ENCODE peak calls at places on chromosomes 13 and 19, in nine cellular contexts. One of them, this sample, is unnamed.

GRCh38 chr13:100156786-100157185 is 67.9 kb downstream of the PCCA start:
- DNase-seq in CD8-positive, alpha-beta T cell: no peak
- DNase-seq in astrocyte: peak; percentile 57
- DNase-seq in heart left ventricle: no peak
- DNase-seq in stomach: no peak
- DNase-seq in upper lobe of left lung: no peak
- DNase-seq in hepatocyte: no peak
- DNase-seq in adrenal gland: no peak
- DNase-seq in IMR-90: no peak
- DNase-seq in this sample: no peak

GRCh38 chr13:60838581-60838980 is 441.6 kb downstream of the TDRD3 start:
- DNase-seq in CD8-positive, alpha-beta T cell: no peak
- DNase-seq in astrocyte: peak; percentile 8
- DNase-seq in heart left ventricle: no peak
- DNase-seq in stomach: no peak
- DNase-seq in upper lobe of left lung: no peak
- DNase-seq in hepatocyte: no peak
- DNase-seq in adrenal gland: no peak
- DNase-seq in IMR-90: no peak
- DNase-seq in this sample: no peak

GRCh38 chr13:40776232-40776631 is 5.2 kb upstream of the MRPS31 start:
- DNase-seq in CD8-positive, alpha-beta T cell: no peak
- DNase-seq in astrocyte: no peak
- DNase-seq in heart left ventricle: no peak
- DNase-seq in stomach: no peak
- DNase-seq in upper lobe of left lung: no peak
- DNase-seq in hepatocyte: no peak
- DNase-seq in adrenal gland: no peak
- DNase-seq in IMR-90: no peak
- DNase-seq in this sample: no peak

GRCh38 chr19:29934257-29934656 is 7.8 kb upstream of the URI1 start:
- DNase-seq in CD8-positive, alpha-beta T cell: no peak
- DNase-seq in astrocyte: no peak
- DNase-seq in heart left ventricle: no peak
- DNase-seq in stomach: no peak
- DNase-seq in upper lobe of left lung: no peak
- DNase-seq in hepatocyte: no peak
- DNase-seq in adrenal gland: no peak
- DNase-seq in IMR-90: no peak
- DNase-seq in this sample: no peak

GRCh38 chr19:52922841-52923781 is at the start of gene ZNF888:
- DNase-seq in CD8-positive, alpha-beta T cell: peak; percentile 76
- DNase-seq in astrocyte: peak; percentile 52
- DNase-seq in heart left ventricle: peak; percentile 87
- DNase-seq in stomach: peak; percentile 96
- DNase-seq in upper lobe of left lung: peak; percentile 98
- DNase-seq in hepatocyte: peak; percentile 96
- DNase-seq in adrenal gland: peak; percentile 93
- DNase-seq in IMR-90: peak; percentile 70
- DNase-seq in this sample: peak; percentile 96

GRCh38 chr19:58538257-58539168 is 5.4 kb upstream of the TRIM28 start:
- DNase-seq in CD8-positive, alpha-beta T cell: no peak
- DNase-seq in astrocyte: no peak
- DNase-seq in heart left ventricle: no peak
- DNase-seq in stomach: peak; percentile 47
- DNase-seq in upper lobe of left lung: peak; percentile 87
- DNase-seq in hepatocyte: peak; percentile 83
- DNase-seq in adrenal gland: no peak
- DNase-seq in IMR-90: no peak
- DNase-seq in this sample: no peak

GRCh38 chr19:29880498-29881081 is 61.4 kb upstream of the URI1 start:
- DNase-seq in CD8-positive, alpha-beta T cell: no peak
- DNase-seq in astrocyte: no peak
- DNase-seq in heart left ventricle: no peak
- DNase-seq in stomach: no peak
- DNase-seq in upper lobe of left lung: no peak
- DNase-seq in hepatocyte: no peak
- DNase-seq in adrenal gland: no peak
- DNase-seq in IMR-90: no peak
- DNase-seq in this sample: no peak

GRCh38 chr19:45164577-45165335 is 4.0 kb upstream of the NKPD1 start:
- DNase-seq in CD8-positive, alpha-beta T cell: peak; percentile 29
- DNase-seq in astrocyte: peak; percentile 55
- DNase-seq in heart left ventricle: peak; percentile 80
- DNase-seq in stomach: peak; percentile 82
- DNase-seq in upper lobe of left lung: peak; percentile 85
- DNase-seq in hepatocyte: peak; percentile 88
- DNase-seq in adrenal gland: no peak
- DNase-seq in IMR-90: peak; percentile 46
- DNase-seq in this sample: no peak

GRCh38 chr13:30864352-30865130 is 41.5 kb upstream of the MEDAG start:
- DNase-seq in CD8-positive, alpha-beta T cell: no peak
- DNase-seq in astrocyte: peak; percentile 99
- DNase-seq in heart left ventricle: no peak
- DNase-seq in stomach: no peak
- DNase-seq in upper lobe of left lung: no peak
- DNase-seq in hepatocyte: peak; percentile 55
- DNase-seq in adrenal gland: peak; percentile 38
- DNase-seq in IMR-90: peak; percentile 98
- DNase-seq in this sample: no peak

GRCh38 chr19:40332669-40333068 is 15.5 kb downstream of the C19orf47 start:
- DNase-seq in CD8-positive, alpha-beta T cell: no peak
- DNase-seq in astrocyte: no peak
- DNase-seq in heart left ventricle: no peak
- DNase-seq in stomach: no peak
- DNase-seq in upper lobe of left lung: no peak
- DNase-seq in hepatocyte: no peak
- DNase-seq in adrenal gland: no peak
- DNase-seq in IMR-90: no peak
- DNase-seq in this sample: no peak

GRCh38 chr13:106987435-106987800 is 419.5 kb upstream of the ARGLU1 start:
- DNase-seq in CD8-positive, alpha-beta T cell: no peak
- DNase-seq in astrocyte: no peak
- DNase-seq in heart left ventricle: no peak
- DNase-seq in stomach: no peak
- DNase-seq in upper lobe of left lung: peak; percentile 81
- DNase-seq in hepatocyte: no peak
- DNase-seq in adrenal gland: no peak
- DNase-seq in IMR-90: no peak
- DNase-seq in this sample: no peak

GRCh38 chr19:55674459-55674840 is 576 bp upstream of the EPN1 start:
- DNase-seq in CD8-positive, alpha-beta T cell: no peak
- DNase-seq in astrocyte: no peak
- DNase-seq in heart left ventricle: no peak
- DNase-seq in stomach: no peak
- DNase-seq in upper lobe of left lung: no peak
- DNase-seq in hepatocyte: no peak
- DNase-seq in adrenal gland: no peak
- DNase-seq in IMR-90: no peak
- DNase-seq in this sample: no peak

GRCh38 chr19:52896431-52897148 is 845 bp downstream of the ZNF320 start:
- DNase-seq in CD8-positive, alpha-beta T cell: no peak
- DNase-seq in astrocyte: peak; percentile 5
- DNase-seq in heart left ventricle: peak; percentile 46
- DNase-seq in stomach: peak; percentile 57
- DNase-seq in upper lobe of left lung: no peak
- DNase-seq in hepatocyte: peak; percentile 66
- DNase-seq in adrenal gland: peak; percentile 60
- DNase-seq in IMR-90: peak; percentile 1
- DNase-seq in this sample: no peak

GRCh38 chr19:35704218-35704617 is at the start of gene ZBTB32:
- DNase-seq in CD8-positive, alpha-beta T cell: no peak
- DNase-seq in astrocyte: peak; percentile 46
- DNase-seq in heart left ventricle: peak; percentile 61
- DNase-seq in stomach: no peak
- DNase-seq in upper lobe of left lung: peak; percentile 84
- DNase-seq in hepatocyte: no peak
- DNase-seq in adrenal gland: no peak
- DNase-seq in IMR-90: peak; percentile 61
- DNase-seq in this sample: no peak

GRCh38 chr13:101718496-101718895 is 266.0 kb downstream of the ITGBL1 start:
- DNase-seq in CD8-positive, alpha-beta T cell: no peak
- DNase-seq in astrocyte: no peak
- DNase-seq in heart left ventricle: no peak
- DNase-seq in stomach: no peak
- DNase-seq in upper lobe of left lung: no peak
- DNase-seq in hepatocyte: no peak
- DNase-seq in adrenal gland: no peak
- DNase-seq in IMR-90: no peak
- DNase-seq in this sample: no peak

GRCh38 chr19:17402982-17403855 is 2.2 kb downstream of the BST2 start:
- DNase-seq in CD8-positive, alpha-beta T cell: no peak
- DNase-seq in astrocyte: no peak
- DNase-seq in heart left ventricle: peak; percentile 49
- DNase-seq in stomach: no peak
- DNase-seq in upper lobe of left lung: peak; percentile 85
- DNase-seq in hepatocyte: peak; percentile 54
- DNase-seq in adrenal gland: peak; percentile 80
- DNase-seq in IMR-90: no peak
- DNase-seq in this sample: no peak

GRCh38 chr19:55080915-55081772 is 5.5 kb downstream of the EPS8L1 start:
- DNase-seq in CD8-positive, alpha-beta T cell: peak; percentile 84
- DNase-seq in astrocyte: peak; percentile 12
- DNase-seq in heart left ventricle: peak; percentile 71
- DNase-seq in stomach: peak; percentile 66
- DNase-seq in upper lobe of left lung: peak; percentile 98
- DNase-seq in hepatocyte: peak; percentile 87
- DNase-seq in adrenal gland: peak; percentile 78
- DNase-seq in IMR-90: peak; percentile 44
- DNase-seq in this sample: peak; percentile 89

GRCh38 chr19:38781058-38781457 is 7.7 kb upstream of the LGALS7 start:
- DNase-seq in CD8-positive, alpha-beta T cell: no peak
- DNase-seq in astrocyte: no peak
- DNase-seq in heart left ventricle: no peak
- DNase-seq in stomach: no peak
- DNase-seq in upper lobe of left lung: no peak
- DNase-seq in hepatocyte: no peak
- DNase-seq in adrenal gland: no peak
- DNase-seq in IMR-90: no peak
- DNase-seq in this sample: no peak

GRCh38 chr13:68676513-68677115 is 1431.0 kb upstream of the ATXN8OS start:
- DNase-seq in CD8-positive, alpha-beta T cell: no peak
- DNase-seq in astrocyte: peak; percentile 1
- DNase-seq in heart left ventricle: no peak
- DNase-seq in stomach: no peak
- DNase-seq in upper lobe of left lung: no peak
- DNase-seq in hepatocyte: no peak
- DNase-seq in adrenal gland: no peak
- DNase-seq in IMR-90: no peak
- DNase-seq in this sample: no peak

DNA sequence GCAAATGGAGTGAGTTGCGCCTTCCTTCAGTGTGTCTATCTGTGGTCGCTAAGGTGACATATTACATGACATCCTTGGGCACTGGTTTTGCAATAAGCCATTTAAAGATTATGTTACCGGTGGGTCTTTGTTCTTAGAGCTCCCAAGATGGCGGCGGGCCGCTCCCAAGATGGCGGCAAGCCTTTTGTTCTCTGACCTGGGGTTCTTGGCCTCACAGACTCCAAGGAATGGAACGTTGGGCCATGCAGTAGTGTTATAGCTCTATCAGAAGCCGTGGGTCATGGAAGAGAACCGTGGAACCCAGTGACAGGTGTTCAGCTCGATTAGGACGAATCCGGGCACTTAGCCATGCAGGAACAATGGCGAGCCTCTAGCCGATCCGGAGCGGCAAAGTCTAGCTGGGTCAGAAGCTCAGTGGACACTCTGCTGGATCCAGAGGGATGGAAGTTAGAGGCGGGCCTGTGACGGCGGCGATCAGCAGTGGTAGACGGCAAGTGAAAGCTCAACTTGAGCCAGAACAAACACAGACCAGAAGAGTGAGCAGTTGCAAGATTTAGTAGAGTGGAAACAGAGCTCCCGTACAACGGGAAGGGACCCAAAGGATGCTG is 188.6 kb downstream of the TEX29 start:
- DNase-seq in CD8-positive, alpha-beta T cell: no peak
- DNase-seq in astrocyte: no peak
- DNase-seq in heart left ventricle: no peak
- DNase-seq in stomach: peak; percentile 20
- DNase-seq in upper lobe of left lung: no peak
- DNase-seq in hepatocyte: no peak
- DNase-seq in adrenal gland: no peak
- DNase-seq in IMR-90: no peak
- DNase-seq in this sample: no peak
- H3K27me3 ChIP-seq in CD8-positive, alpha-beta T cell: no peaks in the 10 kb centered on the region
- H3K27me3 ChIP-seq in astrocyte: no peaks in the 10 kb centered on the region
- H3K27me3 ChIP-seq in heart left ventricle: no peaks in the 10 kb centered on the region
- H3K27me3 ChIP-seq in stomach: no peaks in the 10 kb centered on the region
- H3K27me3 ChIP-seq in upper lobe of left lung: no peaks in the 10 kb centered on the region
- H3K27me3 ChIP-seq in hepatocyte: peaks cover 4% of the 10 kb centered on the region
- H3K27me3 ChIP-seq in adrenal gland: peaks cover 3% of the 10 kb centered on the region
- H3K27me3 ChIP-seq in IMR-90: no peaks in the 10 kb centered on the region
- H3K27me3 ChIP-seq in this sample: no peaks in the 10 kb centered on the region

GRCh38 chr19:12938536-12939291 is at the start of gene CALR:
- DNase-seq in CD8-positive, alpha-beta T cell: no peak
- DNase-seq in astrocyte: no peak
- DNase-seq in heart left ventricle: no peak
- DNase-seq in stomach: no peak
- DNase-seq in upper lobe of left lung: peak; percentile 96
- DNase-seq in hepatocyte: peak; percentile 65
- DNase-seq in adrenal gland: peak; percentile 53
- DNase-seq in IMR-90: no peak
- DNase-seq in this sample: no peak
- H3K4me1 ChIP-seq in CD8-positive, alpha-beta T cell: peaks cover 43% of the 10 kb centered on the region
- H3K4me1 ChIP-seq in astrocyte: peaks cover 31% of the 10 kb centered on the region
- H3K4me1 ChIP-seq in heart left ventricle: peaks cover 49% of the 10 kb centered on the region
- H3K4me1 ChIP-seq in stomach: peaks cover 61% of the 10 kb centered on the region
- H3K4me1 ChIP-seq in upper lobe of left lung: peaks cover 46% of the 10 kb centered on the region
- H3K4me1 ChIP-seq in hepatocyte: peaks cover 41% of the 10 kb centered on the region
- H3K4me1 ChIP-seq in adrenal gland: peaks cover 35% of the 10 kb centered on the region
- H3K4me1 ChIP-seq in IMR-90: peaks cover 15% of the 10 kb centered on the region
- H3K4me1 ChIP-seq in this sample: no peaks in the 10 kb centered on the region

GRCh38 chr13:33544308-33544707 is 258.8 kb upstream of the STARD13 start:
- DNase-seq in CD8-positive, alpha-beta T cell: no peak
- DNase-seq in astrocyte: no peak
- DNase-seq in heart left ventricle: no peak
- DNase-seq in stomach: no peak
- DNase-seq in upper lobe of left lung: no peak
- DNase-seq in hepatocyte: no peak
- DNase-seq in adrenal gland: no peak
- DNase-seq in IMR-90: no peak
- DNase-seq in this sample: no peak
- H3K27ac ChIP-seq in CD8-positive, alpha-beta T cell: peak overlapping the region; percentile 95
- H3K27ac ChIP-seq in astrocyte: no peak overlapping the region
- H3K27ac ChIP-seq in heart left ventricle: peak overlapping the region; percentile 95
- H3K27ac ChIP-seq in stomach: peak overlapping the region; percentile 98
- H3K27ac ChIP-seq in upper lobe of left lung: peak overlapping the region; percentile 98
- H3K27ac ChIP-seq in hepatocyte: peak overlapping the region; percentile 97
- H3K27ac ChIP-seq in adrenal gland: peak overlapping the region; percentile 97
- H3K27ac ChIP-seq in IMR-90: peak overlapping the region; percentile 13
- H3K27ac ChIP-seq in this sample: peak overlapping the region; percentile 33

GRCh38 chr13:45781553-45782326 is 69.8 kb downstream of the SIAH3 start:
- DNase-seq in CD8-positive, alpha-beta T cell: no peak
- DNase-seq in astrocyte: peak; percentile 17
- DNase-seq in heart left ventricle: peak; percentile 71
- DNase-seq in stomach: peak; percentile 79
- DNase-seq in upper lobe of left lung: no peak
- DNase-seq in hepatocyte: no peak
- DNase-seq in adrenal gland: peak; percentile 50
- DNase-seq in IMR-90: no peak
- DNase-seq in this sample: peak; percentile 80
- H3K27me3 ChIP-seq in CD8-positive, alpha-beta T cell: no peaks in the 10 kb centered on the region
- H3K27me3 ChIP-seq in astrocyte: no peaks in the 10 kb centered on the region
- H3K27me3 ChIP-seq in heart left ventricle: no peaks in the 10 kb centered on the region
- H3K27me3 ChIP-seq in stomach: no peaks in the 10 kb centered on the region
- H3K27me3 ChIP-seq in upper lobe of left lung: no peaks in the 10 kb centered on the region
- H3K27me3 ChIP-seq in hepatocyte: no peaks in the 10 kb centered on the region
- H3K27me3 ChIP-seq in adrenal gland: no peaks in the 10 kb centered on the region
- H3K27me3 ChIP-seq in IMR-90: peaks cover 21% of the 10 kb centered on the region
- H3K27me3 ChIP-seq in this sample: no peaks in the 10 kb centered on the region

GRCh38 chr13:74027161-74027779 is 106.9 kb downstream of the KLF12 start:
- DNase-seq in CD8-positive, alpha-beta T cell: no peak
- DNase-seq in astrocyte: no peak
- DNase-seq in heart left ventricle: no peak
- DNase-seq in stomach: no peak
- DNase-seq in upper lobe of left lung: no peak
- DNase-seq in hepatocyte: no peak
- DNase-seq in adrenal gland: no peak
- DNase-seq in IMR-90: no peak
- DNase-seq in this sample: no peak
- H3K4me1 ChIP-seq in CD8-positive, alpha-beta T cell: peaks cover 64% of the 10 kb centered on the region
- H3K4me1 ChIP-seq in astrocyte: peaks cover 7% of the 10 kb centered on the region
- H3K4me1 ChIP-seq in heart left ventricle: peaks cover 39% of the 10 kb centered on the region
- H3K4me1 ChIP-seq in stomach: peaks cover 64% of the 10 kb centered on the region
- H3K4me1 ChIP-seq in upper lobe of left lung: no peaks in the 10 kb centered on the region
- H3K4me1 ChIP-seq in hepatocyte: peaks cover 12% of the 10 kb centered on the region
- H3K4me1 ChIP-seq in adrenal gland: no peaks in the 10 kb centered on the region
- H3K4me1 ChIP-seq in IMR-90: no peaks in the 10 kb centered on the region
- H3K4me1 ChIP-seq in this sample: no peaks in the 10 kb centered on the region

This sample was measured in aorta.